ENCODE peak calls at places on chromosomes 5 and 9, in seven cellular contexts. One of them, this sample, is unnamed.

GRCh38 chr9:92986175-92987110 is 39.1 kb downstream of the FGD3 start:
- DNase-seq in GM12878: no peak
- DNase-seq in HepG2: no peak
- DNase-seq in SK-N-SH: no peak
- DNase-seq in NT2/D1: no peak
- DNase-seq in K562: peak; percentile 37
- DNase-seq in H1: no peak
- DNase-seq in this sample: no peak

GRCh38 chr5:79512692-79513518 is 1.0 kb downstream of the HOMER1 start:
- DNase-seq in H1: no peak
- DNase-seq in HepG2: no peak
- DNase-seq in NT2/D1: no peak
- DNase-seq in GM12878: no peak
- DNase-seq in K562: peak; percentile 24
- DNase-seq in SK-N-SH: peak; percentile 34
- DNase-seq in this sample: no peak

GRCh38 chr9:136197372-136197875 is 7.5 kb downstream of the LHX3 start:
- DNase-seq in HepG2: no peak
- DNase-seq in NT2/D1: no peak
- DNase-seq in K562: no peak
- DNase-seq in GM12878: no peak
- DNase-seq in SK-N-SH: no peak
- DNase-seq in H1: no peak
- DNase-seq in this sample: no peak

GRCh38 chr5:59299006-59299405 is 594.5 kb downstream of the PDE4D start:
- DNase-seq in NT2/D1: no peak
- DNase-seq in SK-N-SH: no peak
- DNase-seq in GM12878: no peak
- DNase-seq in K562: no peak
- DNase-seq in H1: no peak
- DNase-seq in HepG2: no peak
- DNase-seq in this sample: no peak

GRCh38 chr9:6160579-6160978 is 55.0 kb upstream of the IL33 start:
- DNase-seq in H1: no peak
- DNase-seq in K562: no peak
- DNase-seq in GM12878: no peak
- DNase-seq in HepG2: no peak
- DNase-seq in SK-N-SH: no peak
- DNase-seq in NT2/D1: no peak
- DNase-seq in this sample: no peak

GRCh38 chr5:98497391-98497790 is 276.1 kb upstream of the RGMB start:
- DNase-seq in H1: no peak
- DNase-seq in GM12878: no peak
- DNase-seq in SK-N-SH: no peak
- DNase-seq in K562: no peak
- DNase-seq in HepG2: no peak
- DNase-seq in NT2/D1: no peak
- DNase-seq in this sample: no peak

GRCh38 chr9:127178646-127179632 is 56.5 kb upstream of the ANGPTL2 start:
- DNase-seq in K562: no peak
- DNase-seq in HepG2: no peak
- DNase-seq in NT2/D1: no peak
- DNase-seq in H1: no peak
- DNase-seq in GM12878: no peak
- DNase-seq in SK-N-SH: no peak
- DNase-seq in this sample: no peak

GRCh38 chr5:173296737-173297676 is 31.2 kb downstream of the STC2 start:
- DNase-seq in HepG2: peak; percentile 85
- DNase-seq in SK-N-SH: no peak
- DNase-seq in NT2/D1: no peak
- DNase-seq in K562: no peak
- DNase-seq in GM12878: no peak
- DNase-seq in H1: no peak
- DNase-seq in this sample: no peak

GRCh38 chr5:32511778-32512374 is 67.3 kb upstream of the ZFR start:
- DNase-seq in GM12878: no peak
- DNase-seq in H1: no peak
- DNase-seq in K562: no peak
- DNase-seq in SK-N-SH: no peak
- DNase-seq in HepG2: no peak
- DNase-seq in NT2/D1: no peak
- DNase-seq in this sample: no peak

GRCh38 chr5:36877667-36878420 is 1.3 kb downstream of the NIPBL start:
- DNase-seq in HepG2: peak; percentile 47
- DNase-seq in GM12878: no peak
- DNase-seq in H1: no peak
- DNase-seq in NT2/D1: no peak
- DNase-seq in K562: no peak
- DNase-seq in SK-N-SH: peak; percentile 28
- DNase-seq in this sample: peak; percentile 32

GRCh38 chr9:37574996-37575395 is 1.2 kb downstream of the FBXO10 start:
- DNase-seq in GM12878: no peak
- DNase-seq in K562: no peak
- DNase-seq in SK-N-SH: peak; percentile 58
- DNase-seq in NT2/D1: no peak
- DNase-seq in HepG2: no peak
- DNase-seq in H1: no peak
- DNase-seq in this sample: no peak

GRCh38 chr9:37575511-37575914 is 667 bp downstream of the FBXO10 start:
- DNase-seq in NT2/D1: no peak
- DNase-seq in SK-N-SH: peak; percentile 33
- DNase-seq in GM12878: no peak
- DNase-seq in HepG2: no peak
- DNase-seq in H1: no peak
- DNase-seq in K562: no peak
- DNase-seq in this sample: no peak

GRCh38 chr9:37574241-37574721 is 1.9 kb downstream of the FBXO10 start:
- DNase-seq in SK-N-SH: peak; percentile 25
- DNase-seq in NT2/D1: peak; percentile 49
- DNase-seq in GM12878: no peak
- DNase-seq in K562: no peak
- DNase-seq in HepG2: no peak
- DNase-seq in H1: no peak
- DNase-seq in this sample: no peak

GRCh38 chr9:37575921-37576721 is at the start of gene FBXO10:
- DNase-seq in SK-N-SH: peak; percentile 91
- DNase-seq in K562: peak; percentile 33
- DNase-seq in HepG2: no peak
- DNase-seq in H1: peak; percentile 34
- DNase-seq in NT2/D1: peak; percentile 63
- DNase-seq in GM12878: no peak
- DNase-seq in this sample: no peak
- TF ChIP-seq YY1 in SK-N-SH: no peak
- TF ChIP-seq YY1 in K562: no peak
- TF ChIP-seq YY1 in HepG2: peak; percentile 10
- TF ChIP-seq YY1 in H1: no peak
- TF ChIP-seq YY1 in NT2/D1: no peak
- TF ChIP-seq YY1 in GM12878: peak; percentile 63
- TF ChIP-seq YY1 in this sample: no peak

DNA sequence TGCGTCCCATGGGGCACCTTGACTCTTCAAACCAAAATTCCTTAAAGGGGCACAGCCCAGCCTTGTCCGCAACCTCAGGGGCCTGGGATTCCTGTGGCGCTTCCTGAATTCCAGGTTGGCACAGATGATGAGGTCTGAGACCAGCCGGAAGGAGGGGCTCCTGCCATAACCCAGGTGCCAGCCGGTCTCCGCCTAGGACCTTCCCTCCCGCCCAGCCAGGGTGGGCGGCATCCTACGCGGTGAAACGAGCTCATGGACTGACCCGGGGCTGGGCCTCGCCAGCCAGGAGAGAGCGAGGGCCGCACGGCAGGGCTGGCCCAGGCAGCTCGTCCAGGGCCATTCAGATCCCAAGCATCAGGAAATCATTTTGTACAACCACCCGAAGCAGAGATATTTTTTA is 23.0 kb downstream of the AMBP start:
- DNase-seq in NT2/D1: no peak
- DNase-seq in K562: no peak
- DNase-seq in HepG2: no peak
- DNase-seq in GM12878: no peak
- DNase-seq in H1: no peak
- DNase-seq in SK-N-SH: no peak
- DNase-seq in this sample: no peak
- TF ChIP-seq YY1 in NT2/D1: no peak
- TF ChIP-seq YY1 in K562: no peak
- TF ChIP-seq YY1 in HepG2: no peak
- TF ChIP-seq YY1 in GM12878: no peak
- TF ChIP-seq YY1 in H1: no peak
- TF ChIP-seq YY1 in SK-N-SH: no peak
- TF ChIP-seq YY1 in this sample: no peak

GRCh38 chr5:1348986-1349245 is 4.0 kb upstream of the CLPTM1L start:
- DNase-seq in K562: no peak
- DNase-seq in GM12878: no peak
- DNase-seq in HepG2: no peak
- DNase-seq in H1: no peak
- DNase-seq in SK-N-SH: no peak
- DNase-seq in NT2/D1: no peak
- DNase-seq in this sample: no peak

GRCh38 chr5:1349246-1349645 is 4.3 kb upstream of the CLPTM1L start:
- DNase-seq in GM12878: no peak
- DNase-seq in NT2/D1: no peak
- DNase-seq in HepG2: no peak
- DNase-seq in SK-N-SH: no peak
- DNase-seq in H1: no peak
- DNase-seq in K562: no peak
- DNase-seq in this sample: no peak

GRCh38 chr5:1345876-1346626 is 1.2 kb upstream of the CLPTM1L start:
- DNase-seq in HepG2: no peak
- DNase-seq in K562: peak; percentile 45
- DNase-seq in SK-N-SH: no peak
- DNase-seq in NT2/D1: no peak
- DNase-seq in H1: no peak
- DNase-seq in GM12878: no peak
- DNase-seq in this sample: no peak

GRCh38 chr5:1346627-1347440 is 1.9 kb upstream of the CLPTM1L start:
- DNase-seq in SK-N-SH: no peak
- DNase-seq in HepG2: no peak
- DNase-seq in GM12878: no peak
- DNase-seq in H1: no peak
- DNase-seq in K562: no peak
- DNase-seq in NT2/D1: no peak
- DNase-seq in this sample: no peak

DNA sequence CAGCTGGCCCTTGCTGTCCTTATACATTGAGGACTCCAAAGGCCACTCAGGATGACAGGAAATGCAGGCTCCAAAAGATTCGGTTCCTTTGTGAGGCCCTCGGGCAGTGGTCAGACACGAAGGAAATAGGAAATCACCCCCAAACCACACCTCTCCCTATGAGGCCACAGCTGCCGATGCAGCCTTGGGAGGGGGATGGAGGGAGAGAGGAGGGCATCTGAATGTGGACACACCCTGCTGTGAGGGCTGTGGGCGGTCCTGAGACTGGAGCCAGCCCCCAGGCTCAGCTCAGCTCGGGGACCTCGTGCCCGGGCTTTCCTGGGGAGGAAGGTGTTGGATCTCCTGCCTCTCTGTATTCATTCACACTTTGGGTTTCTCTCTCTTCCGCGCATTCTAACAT is 2.7 kb upstream of the CLPTM1L start:
- DNase-seq in K562: no peak
- DNase-seq in HepG2: no peak
- DNase-seq in H1: no peak
- DNase-seq in SK-N-SH: no peak
- DNase-seq in GM12878: no peak
- DNase-seq in NT2/D1: no peak
- DNase-seq in this sample: no peak
- TF ChIP-seq YY1 in K562: no peak
- TF ChIP-seq YY1 in HepG2: no peak
- TF ChIP-seq YY1 in H1: no peak
- TF ChIP-seq YY1 in SK-N-SH: no peak
- TF ChIP-seq YY1 in GM12878: no peak
- TF ChIP-seq YY1 in NT2/D1: no peak
- TF ChIP-seq YY1 in this sample: no peak

GRCh38 chr5:61933787-61934626 is 372.0 kb upstream of the KIF2A start:
- DNase-seq in NT2/D1: peak; percentile 56
- DNase-seq in SK-N-SH: peak; percentile 62
- DNase-seq in GM12878: peak; percentile 7
- DNase-seq in HepG2: peak; percentile 44
- DNase-seq in H1: no peak
- DNase-seq in K562: peak; percentile 23
- DNase-seq in this sample: peak; percentile 34
- TF ChIP-seq YY1 in NT2/D1: no peak
- TF ChIP-seq YY1 in SK-N-SH: no peak
- TF ChIP-seq YY1 in GM12878: no peak
- TF ChIP-seq YY1 in HepG2: no peak
- TF ChIP-seq YY1 in H1: no peak
- TF ChIP-seq YY1 in K562: no peak
- TF ChIP-seq YY1 in this sample: no peak

GRCh38 chr9:121478816-121479676 is 20.6 kb downstream of the GGTA1 start:
- DNase-seq in SK-N-SH: no peak
- DNase-seq in HepG2: no peak
- DNase-seq in NT2/D1: no peak
- DNase-seq in H1: no peak
- DNase-seq in GM12878: no peak
- DNase-seq in K562: no peak
- DNase-seq in this sample: no peak
- TF ChIP-seq YY1 in SK-N-SH: no peak
- TF ChIP-seq YY1 in HepG2: no peak
- TF ChIP-seq YY1 in NT2/D1: no peak
- TF ChIP-seq YY1 in H1: no peak
- TF ChIP-seq YY1 in GM12878: no peak
- TF ChIP-seq YY1 in K562: no peak
- TF ChIP-seq YY1 in this sample: no peak

GRCh38 chr9:90259302-90260246 is 383.1 kb downstream of the DIRAS2 start:
- DNase-seq in K562: no peak
- DNase-seq in HepG2: no peak
- DNase-seq in GM12878: no peak
- DNase-seq in SK-N-SH: no peak
- DNase-seq in NT2/D1: no peak
- DNase-seq in H1: no peak
- DNase-seq in this sample: no peak
- TF ChIP-seq YY1 in K562: no peak
- TF ChIP-seq YY1 in HepG2: no peak
- TF ChIP-seq YY1 in GM12878: no peak
- TF ChIP-seq YY1 in SK-N-SH: no peak
- TF ChIP-seq YY1 in NT2/D1: no peak
- TF ChIP-seq YY1 in H1: no peak
- TF ChIP-seq YY1 in this sample: no peak